ENCODE peak calls at places on chromosomes 1 and 21, in seven cellular contexts. One of them, this sample, is unnamed.

GRCh38 chr1:174399211-174399610 is 48.6 kb upstream of the GPR52 start:
- DNase-seq in PC-3: no peak
- DNase-seq in fibroblast of lung: peak
- DNase-seq in MM.1S: no peak
- DNase-seq in colonic mucosa: no peak
- DNase-seq in SK-N-SH: no peak
- DNase-seq in IMR-90: no peak
- DNase-seq in this sample: no peak

GRCh38 chr1:3386603-3387002 is 67.9 kb upstream of the ARHGEF16 start:
- DNase-seq in PC-3: no peak
- DNase-seq in fibroblast of lung: no peak
- DNase-seq in MM.1S: no peak
- DNase-seq in colonic mucosa: no peak
- DNase-seq in SK-N-SH: no peak
- DNase-seq in IMR-90: no peak
- DNase-seq in this sample: no peak

GRCh38 chr21:37631319-37632117 is 264.9 kb downstream of the DYRK1A start:
- DNase-seq in PC-3: peak
- DNase-seq in fibroblast of lung: no peak
- DNase-seq in MM.1S: peak
- DNase-seq in colonic mucosa: no peak
- DNase-seq in SK-N-SH: no peak
- DNase-seq in IMR-90: no peak
- DNase-seq in this sample: peak

GRCh38 chr1:74323937-74324473 is 88.8 kb downstream of the TNNI3K start:
- DNase-seq in PC-3: no peak
- DNase-seq in fibroblast of lung: peak
- DNase-seq in MM.1S: no peak
- DNase-seq in colonic mucosa: no peak
- DNase-seq in SK-N-SH: no peak
- DNase-seq in IMR-90: no peak
- DNase-seq in this sample: no peak

GRCh38 chr1:187691439-187691838 is 862.7 kb downstream of the PLA2G4A start:
- DNase-seq in PC-3: peak
- DNase-seq in fibroblast of lung: peak
- DNase-seq in MM.1S: no peak
- DNase-seq in colonic mucosa: no peak
- DNase-seq in SK-N-SH: no peak
- DNase-seq in IMR-90: peak
- DNase-seq in this sample: no peak

GRCh38 chr1:156809711-156810366 is 6.8 kb downstream of the SH2D2A start:
- DNase-seq in PC-3: no peak
- DNase-seq in fibroblast of lung: no peak
- DNase-seq in MM.1S: no peak
- DNase-seq in colonic mucosa: no peak
- DNase-seq in SK-N-SH: no peak
- DNase-seq in IMR-90: no peak
- DNase-seq in this sample: no peak

GRCh38 chr1:192485692-192486436 is 89.7 kb upstream of the RGS1 start:
- DNase-seq in PC-3: peak
- DNase-seq in fibroblast of lung: peak
- DNase-seq in MM.1S: no peak
- DNase-seq in colonic mucosa: peak
- DNase-seq in SK-N-SH: no peak
- DNase-seq in IMR-90: peak
- DNase-seq in this sample: no peak

GRCh38 chr21:35738342-35738961 is 321.9 kb downstream of the SETD4 start:
- DNase-seq in PC-3: peak
- DNase-seq in fibroblast of lung: peak
- DNase-seq in MM.1S: no peak
- DNase-seq in colonic mucosa: no peak
- DNase-seq in SK-N-SH: no peak
- DNase-seq in IMR-90: peak
- DNase-seq in this sample: no peak

GRCh38 chr1:116664366-116664983 is 3.1 kb downstream of the IGSF3 start:
- DNase-seq in PC-3: peak
- DNase-seq in fibroblast of lung: no peak
- DNase-seq in MM.1S: no peak
- DNase-seq in colonic mucosa: peak
- DNase-seq in SK-N-SH: no peak
- DNase-seq in IMR-90: no peak
- DNase-seq in this sample: no peak

DNA sequence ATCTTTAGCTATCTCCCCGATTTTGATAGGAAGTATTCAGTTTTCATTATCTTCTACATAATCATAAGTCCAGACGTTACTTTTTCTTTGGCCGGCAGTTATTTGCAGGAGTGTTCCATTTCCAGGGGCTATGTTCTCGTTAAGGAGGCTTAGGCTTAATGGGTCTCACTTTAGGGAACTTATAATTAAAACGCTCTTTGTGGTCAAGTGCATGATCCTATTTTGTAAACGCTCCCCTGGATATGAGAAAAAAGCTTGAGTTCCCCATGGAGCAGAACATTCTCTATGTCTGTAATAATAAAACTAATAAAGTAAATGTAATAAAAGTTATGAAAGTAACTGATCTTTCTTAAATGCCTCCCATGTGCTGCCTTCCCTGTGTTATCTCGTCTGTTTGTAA is 48.7 kb upstream of the GPR153 start:
- DNase-seq in PC-3: no peak
- DNase-seq in fibroblast of lung: no peak
- DNase-seq in MM.1S: no peak
- DNase-seq in colonic mucosa: no peak
- DNase-seq in SK-N-SH: no peak
- DNase-seq in IMR-90: no peak
- DNase-seq in this sample: no peak
- TF ChIP-seq CTCF in PC-3: no peak
- TF ChIP-seq CTCF in fibroblast of lung: no peak
- TF ChIP-seq CTCF in MM.1S: no peak
- TF ChIP-seq CTCF in colonic mucosa: no peak
- TF ChIP-seq CTCF in SK-N-SH: no peak
- TF ChIP-seq CTCF in IMR-90: no peak
- TF ChIP-seq CTCF in this sample: no peak

GRCh38 chr1:209655412-209655811 is 3.2 kb upstream of the LAMB3 start:
- DNase-seq in PC-3: peak
- DNase-seq in fibroblast of lung: no peak
- DNase-seq in MM.1S: no peak
- DNase-seq in colonic mucosa: no peak
- DNase-seq in SK-N-SH: no peak
- DNase-seq in IMR-90: no peak
- DNase-seq in this sample: no peak

GRCh38 chr1:209657140-209657879 is 5.1 kb upstream of the LAMB3 start:
- DNase-seq in PC-3: peak
- DNase-seq in fibroblast of lung: no peak
- DNase-seq in MM.1S: no peak
- DNase-seq in colonic mucosa: no peak
- DNase-seq in SK-N-SH: no peak
- DNase-seq in IMR-90: no peak
- DNase-seq in this sample: no peak

GRCh38 chr1:209659909-209660308 is 7.7 kb upstream of the LAMB3 start:
- DNase-seq in PC-3: peak
- DNase-seq in fibroblast of lung: no peak
- DNase-seq in MM.1S: no peak
- DNase-seq in colonic mucosa: no peak
- DNase-seq in SK-N-SH: no peak
- DNase-seq in IMR-90: peak
- DNase-seq in this sample: no peak

GRCh38 chr1:209655832-209656231 is 3.6 kb upstream of the LAMB3 start:
- DNase-seq in PC-3: peak
- DNase-seq in fibroblast of lung: no peak
- DNase-seq in MM.1S: no peak
- DNase-seq in colonic mucosa: peak
- DNase-seq in SK-N-SH: no peak
- DNase-seq in IMR-90: no peak
- DNase-seq in this sample: no peak

GRCh38 chr1:209657918-209658317 is 5.7 kb upstream of the LAMB3 start:
- DNase-seq in PC-3: no peak
- DNase-seq in fibroblast of lung: no peak
- DNase-seq in MM.1S: no peak
- DNase-seq in colonic mucosa: no peak
- DNase-seq in SK-N-SH: no peak
- DNase-seq in IMR-90: no peak
- DNase-seq in this sample: no peak
- H3K9ac ChIP-seq in PC-3: peak
- H3K9ac ChIP-seq in fibroblast of lung: no peak
- H3K9ac ChIP-seq in MM.1S: no peak
- H3K9ac ChIP-seq in colonic mucosa: no peak
- H3K9ac ChIP-seq in SK-N-SH: no peak
- H3K9ac ChIP-seq in IMR-90: no peak
- H3K9ac ChIP-seq in this sample: no peak

DNA sequence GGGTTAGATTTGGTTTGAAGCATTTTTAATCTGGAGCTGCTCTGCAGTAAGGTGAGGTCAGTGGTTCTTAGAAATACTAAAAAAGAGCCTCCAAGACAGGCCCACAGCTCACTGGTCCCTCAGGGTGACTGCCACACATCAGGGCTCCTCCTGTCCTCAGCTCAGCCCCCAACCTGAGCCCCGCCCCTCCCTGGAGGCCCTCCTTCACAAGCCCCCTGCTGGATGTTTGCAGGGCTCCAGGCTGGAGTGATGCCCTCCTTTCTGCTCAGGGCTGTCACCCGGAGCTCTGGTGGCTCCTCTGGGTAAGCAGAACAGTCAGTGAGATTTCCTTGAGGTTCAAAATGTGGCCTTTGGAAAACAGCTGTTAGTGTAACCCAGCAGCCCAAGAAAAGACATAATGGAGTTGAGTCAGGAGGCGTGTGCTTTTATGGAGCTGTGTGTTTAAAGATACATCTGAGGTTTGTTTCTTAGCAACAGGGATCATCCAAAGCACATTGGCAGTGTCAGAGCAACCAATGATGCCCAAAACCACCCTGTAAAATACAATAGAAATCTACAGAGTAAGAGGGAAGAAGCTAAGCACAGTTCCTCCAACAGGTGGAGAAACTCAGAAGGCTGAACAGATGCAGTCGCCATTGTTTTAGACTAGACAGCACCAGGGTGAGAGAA is 21.4 kb downstream of the STUM start:
- DNase-seq in PC-3: peak
- DNase-seq in fibroblast of lung: no peak
- DNase-seq in MM.1S: no peak
- DNase-seq in colonic mucosa: no peak
- DNase-seq in SK-N-SH: peak
- DNase-seq in IMR-90: no peak
- DNase-seq in this sample: peak
- TF ChIP-seq CTCF in PC-3: peak
- TF ChIP-seq CTCF in fibroblast of lung: peak
- TF ChIP-seq CTCF in MM.1S: peak
- TF ChIP-seq CTCF in colonic mucosa: no peak
- TF ChIP-seq CTCF in SK-N-SH: peak
- TF ChIP-seq CTCF in IMR-90: no peak
- TF ChIP-seq CTCF in this sample: peak

GRCh38 chr1:16141573-16142336 is 14.1 kb downstream of the EPHA2 start:
- DNase-seq in PC-3: no peak
- DNase-seq in fibroblast of lung: peak
- DNase-seq in MM.1S: no peak
- DNase-seq in colonic mucosa: no peak
- DNase-seq in SK-N-SH: peak
- DNase-seq in IMR-90: no peak
- DNase-seq in this sample: no peak
- H3K9ac ChIP-seq in PC-3: peak
- H3K9ac ChIP-seq in fibroblast of lung: no peak
- H3K9ac ChIP-seq in MM.1S: no peak
- H3K9ac ChIP-seq in colonic mucosa: no peak
- H3K9ac ChIP-seq in SK-N-SH: peak
- H3K9ac ChIP-seq in IMR-90: peak
- H3K9ac ChIP-seq in this sample: no peak

GRCh38 chr1:44030606-44031050 is 634 bp downstream of the SLC6A9 start:
- DNase-seq in PC-3: no peak
- DNase-seq in fibroblast of lung: peak
- DNase-seq in MM.1S: peak
- DNase-seq in colonic mucosa: no peak
- DNase-seq in SK-N-SH: peak
- DNase-seq in IMR-90: peak
- DNase-seq in this sample: peak
- TF ChIP-seq CTCF in PC-3: peak
- TF ChIP-seq CTCF in fibroblast of lung: peak
- TF ChIP-seq CTCF in MM.1S: peak
- TF ChIP-seq CTCF in colonic mucosa: no peak
- TF ChIP-seq CTCF in SK-N-SH: peak
- TF ChIP-seq CTCF in IMR-90: peak
- TF ChIP-seq CTCF in this sample: peak

GRCh38 chr1:29171089-29171488 is 10.6 kb downstream of the SRSF4 start:
- DNase-seq in PC-3: no peak
- DNase-seq in fibroblast of lung: no peak
- DNase-seq in MM.1S: no peak
- DNase-seq in colonic mucosa: no peak
- DNase-seq in SK-N-SH: no peak
- DNase-seq in IMR-90: no peak
- DNase-seq in this sample: peak

GRCh38 chr1:29167904-29168303 is 13.8 kb downstream of the SRSF4 start:
- DNase-seq in PC-3: no peak
- DNase-seq in fibroblast of lung: no peak
- DNase-seq in MM.1S: no peak
- DNase-seq in colonic mucosa: no peak
- DNase-seq in SK-N-SH: no peak
- DNase-seq in IMR-90: no peak
- DNase-seq in this sample: no peak

GRCh38 chr1:29176567-29176966 is 5.1 kb downstream of the SRSF4 start:
- DNase-seq in PC-3: no peak
- DNase-seq in fibroblast of lung: peak
- DNase-seq in MM.1S: no peak
- DNase-seq in colonic mucosa: no peak
- DNase-seq in SK-N-SH: no peak
- DNase-seq in IMR-90: no peak
- DNase-seq in this sample: peak

GRCh38 chr1:29172415-29172814 is 9.3 kb downstream of the SRSF4 start:
- DNase-seq in PC-3: no peak
- DNase-seq in fibroblast of lung: no peak
- DNase-seq in MM.1S: no peak
- DNase-seq in colonic mucosa: no peak
- DNase-seq in SK-N-SH: no peak
- DNase-seq in IMR-90: no peak
- DNase-seq in this sample: no peak

DNA sequence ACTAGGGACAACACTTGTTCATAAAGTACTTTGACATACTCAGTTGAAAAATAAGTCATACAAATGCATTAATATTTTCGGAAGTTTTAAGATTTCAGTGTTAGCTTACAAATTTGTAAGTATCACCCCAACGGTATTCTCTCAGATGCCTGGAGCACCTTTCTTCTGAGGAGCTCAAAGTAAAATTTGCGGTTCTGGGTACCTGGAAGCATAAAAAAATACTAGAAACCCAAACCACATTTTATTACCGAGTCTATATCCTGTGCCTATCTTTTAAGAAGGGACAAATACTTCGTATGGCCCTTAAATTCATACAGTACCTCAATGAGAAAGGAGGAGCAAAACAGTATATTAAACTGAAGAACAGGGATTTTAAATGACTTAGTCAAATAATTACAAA is 10.2 kb downstream of the SRSF4 start:
- DNase-seq in PC-3: no peak
- DNase-seq in fibroblast of lung: no peak
- DNase-seq in MM.1S: no peak
- DNase-seq in colonic mucosa: no peak
- DNase-seq in SK-N-SH: no peak
- DNase-seq in IMR-90: no peak
- DNase-seq in this sample: no peak
- H3K9ac ChIP-seq in PC-3: no peak
- H3K9ac ChIP-seq in fibroblast of lung: no peak
- H3K9ac ChIP-seq in MM.1S: no peak
- H3K9ac ChIP-seq in colonic mucosa: no peak
- H3K9ac ChIP-seq in SK-N-SH: no peak
- H3K9ac ChIP-seq in IMR-90: no peak
- H3K9ac ChIP-seq in this sample: no peak

This sample was measured in endodermal cell.